ENCODE peak calls at places on chromosomes 1 and 21, in six cellular contexts. One of them, this sample, is unnamed.

GRCh38 chr1:184433928-184434502 is 47.2 kb downstream of the C1orf21 start:
- DNase-seq in stomach: no peak
- DNase-seq in tibial artery: no peak
- DNase-seq in colonic mucosa: no peak
- DNase-seq in upper lobe of right lung: no peak
- DNase-seq in NB4: no peak
- DNase-seq in this sample: no peak

GRCh38 chr1:97502360-97502759 is 418.5 kb downstream of the DPYD start:
- DNase-seq in stomach: no peak
- DNase-seq in tibial artery: no peak
- DNase-seq in colonic mucosa: no peak
- DNase-seq in upper lobe of right lung: no peak
- DNase-seq in NB4: no peak
- DNase-seq in this sample: no peak

GRCh38 chr1:32356478-32356877 is 5.8 kb downstream of the FAM229A start:
- DNase-seq in stomach: no peak
- DNase-seq in tibial artery: no peak
- DNase-seq in colonic mucosa: no peak
- DNase-seq in upper lobe of right lung: no peak
- DNase-seq in NB4: no peak
- DNase-seq in this sample: no peak

GRCh38 chr21:44556879-44557278 is 1.7 kb downstream of the KRTAP10-3 start:
- DNase-seq in stomach: no peak
- DNase-seq in tibial artery: no peak
- DNase-seq in colonic mucosa: no peak
- DNase-seq in upper lobe of right lung: no peak
- DNase-seq in NB4: peak
- DNase-seq in this sample: no peak

GRCh38 chr1:113874017-113874879 is 2.7 kb upstream of the PTPN22 start:
- DNase-seq in stomach: no peak
- DNase-seq in tibial artery: no peak
- DNase-seq in colonic mucosa: peak
- DNase-seq in upper lobe of right lung: no peak
- DNase-seq in NB4: peak
- DNase-seq in this sample: no peak

GRCh38 chr1:206658264-206658980 is 23.1 kb downstream of the DYRK3 start:
- DNase-seq in stomach: peak
- DNase-seq in tibial artery: no peak
- DNase-seq in colonic mucosa: no peak
- DNase-seq in upper lobe of right lung: peak
- DNase-seq in NB4: peak
- DNase-seq in this sample: no peak

GRCh38 chr1:31663622-31664452 is 19.2 kb upstream of the PEF1 start:
- DNase-seq in stomach: peak
- DNase-seq in tibial artery: no peak
- DNase-seq in colonic mucosa: peak
- DNase-seq in upper lobe of right lung: peak
- DNase-seq in NB4: peak
- DNase-seq in this sample: peak

GRCh38 chr1:42529724-42530161 is 66.7 kb downstream of the CCDC30 start:
- DNase-seq in stomach: no peak
- DNase-seq in tibial artery: no peak
- DNase-seq in colonic mucosa: no peak
- DNase-seq in upper lobe of right lung: no peak
- DNase-seq in NB4: no peak
- DNase-seq in this sample: no peak

GRCh38 chr1:7232441-7232840 is 447.2 kb downstream of the CAMTA1 start:
- DNase-seq in stomach: no peak
- DNase-seq in tibial artery: no peak
- DNase-seq in colonic mucosa: no peak
- DNase-seq in upper lobe of right lung: no peak
- DNase-seq in NB4: no peak
- DNase-seq in this sample: no peak

GRCh38 chr1:78177708-78178270 is 132.0 kb downstream of the GIPC2 start:
- DNase-seq in stomach: no peak
- DNase-seq in tibial artery: no peak
- DNase-seq in colonic mucosa: no peak
- DNase-seq in upper lobe of right lung: no peak
- DNase-seq in NB4: no peak
- DNase-seq in this sample: no peak

GRCh38 chr1:66925944-66926343 is 1.2 kb downstream of the MIER1 start:
- DNase-seq in stomach: no peak
- DNase-seq in tibial artery: no peak
- DNase-seq in colonic mucosa: peak
- DNase-seq in upper lobe of right lung: no peak
- DNase-seq in NB4: peak
- DNase-seq in this sample: no peak

GRCh38 chr1:202551683-202552082 is 158.6 kb downstream of the SYT2 start:
- DNase-seq in stomach: no peak
- DNase-seq in tibial artery: no peak
- DNase-seq in colonic mucosa: no peak
- DNase-seq in upper lobe of right lung: no peak
- DNase-seq in NB4: no peak
- DNase-seq in this sample: no peak

GRCh38 chr1:169834869-169835268 is 40.2 kb upstream of the METTL18 start:
- DNase-seq in stomach: no peak
- DNase-seq in tibial artery: no peak
- DNase-seq in colonic mucosa: no peak
- DNase-seq in upper lobe of right lung: no peak
- DNase-seq in NB4: no peak
- DNase-seq in this sample: no peak

GRCh38 chr1:217274927-217275616 is 355.8 kb downstream of the GPATCH2 start:
- DNase-seq in stomach: no peak
- DNase-seq in tibial artery: no peak
- DNase-seq in colonic mucosa: no peak
- DNase-seq in upper lobe of right lung: no peak
- DNase-seq in NB4: no peak
- DNase-seq in this sample: no peak

GRCh38 chr1:175814885-175815284 is 71.5 kb upstream of the TNR start:
- DNase-seq in stomach: no peak
- DNase-seq in tibial artery: no peak
- DNase-seq in colonic mucosa: no peak
- DNase-seq in upper lobe of right lung: no peak
- DNase-seq in NB4: no peak
- DNase-seq in this sample: no peak

GRCh38 chr1:156100205-156100995 is 14.1 kb upstream of the LMNA start:
- DNase-seq in stomach: no peak
- DNase-seq in tibial artery: no peak
- DNase-seq in colonic mucosa: no peak
- DNase-seq in upper lobe of right lung: no peak
- DNase-seq in NB4: no peak
- DNase-seq in this sample: no peak

GRCh38 chr1:84271452-84272273 is 29.8 kb upstream of the SAMD13 start:
- DNase-seq in stomach: peak
- DNase-seq in tibial artery: no peak
- DNase-seq in colonic mucosa: peak
- DNase-seq in upper lobe of right lung: no peak
- DNase-seq in NB4: peak
- DNase-seq in this sample: no peak

GRCh38 chr1:216614011-216614934 is 109.0 kb downstream of the ESRRG start:
- DNase-seq in stomach: no peak
- DNase-seq in tibial artery: no peak
- DNase-seq in colonic mucosa: no peak
- DNase-seq in upper lobe of right lung: no peak
- DNase-seq in NB4: no peak
- DNase-seq in this sample: no peak

GRCh38 chr1:118202076-118202608 is 17.1 kb upstream of the SPAG17 start:
- DNase-seq in stomach: no peak
- DNase-seq in tibial artery: no peak
- DNase-seq in colonic mucosa: no peak
- DNase-seq in upper lobe of right lung: no peak
- DNase-seq in NB4: no peak
- DNase-seq in this sample: no peak

GRCh38 chr1:17405898-17406759 is 33.3 kb downstream of the RCC2 start:
- DNase-seq in stomach: peak
- DNase-seq in tibial artery: no peak
- DNase-seq in colonic mucosa: peak
- DNase-seq in upper lobe of right lung: peak
- DNase-seq in NB4: peak
- DNase-seq in this sample: peak

GRCh38 chr1:20505488-20505887 is 2.5 kb downstream of the MUL1 start:
- DNase-seq in stomach: no peak
- DNase-seq in tibial artery: no peak
- DNase-seq in colonic mucosa: no peak
- DNase-seq in upper lobe of right lung: no peak
- DNase-seq in NB4: no peak
- DNase-seq in this sample: no peak

GRCh38 chr1:3504823-3505155 is 50.3 kb downstream of the ARHGEF16 start:
- DNase-seq in stomach: no peak
- DNase-seq in tibial artery: peak
- DNase-seq in colonic mucosa: no peak
- DNase-seq in upper lobe of right lung: no peak
- DNase-seq in NB4: no peak
- DNase-seq in this sample: no peak

GRCh38 chr1:214451591-214451990 is 99.8 kb downstream of the PTPN14 start:
- DNase-seq in stomach: no peak
- DNase-seq in tibial artery: no peak
- DNase-seq in colonic mucosa: no peak
- DNase-seq in upper lobe of right lung: no peak
- DNase-seq in NB4: no peak
- DNase-seq in this sample: no peak

GRCh38 chr1:214453109-214453722 is 98.2 kb downstream of the PTPN14 start:
- DNase-seq in stomach: no peak
- DNase-seq in tibial artery: no peak
- DNase-seq in colonic mucosa: no peak
- DNase-seq in upper lobe of right lung: no peak
- DNase-seq in NB4: no peak
- DNase-seq in this sample: no peak

GRCh38 chr1:214452152-214452806 is 99.1 kb downstream of the PTPN14 start:
- DNase-seq in stomach: no peak
- DNase-seq in tibial artery: no peak
- DNase-seq in colonic mucosa: no peak
- DNase-seq in upper lobe of right lung: no peak
- DNase-seq in NB4: no peak
- DNase-seq in this sample: no peak

GRCh38 chr1:214455971-214456867 is 95.2 kb downstream of the PTPN14 start:
- DNase-seq in stomach: no peak
- DNase-seq in tibial artery: no peak
- DNase-seq in colonic mucosa: no peak
- DNase-seq in upper lobe of right lung: no peak
- DNase-seq in NB4: no peak
- DNase-seq in this sample: no peak

GRCh38 chr1:214454619-214455396 is 96.6 kb downstream of the PTPN14 start:
- DNase-seq in stomach: no peak
- DNase-seq in tibial artery: no peak
- DNase-seq in colonic mucosa: no peak
- DNase-seq in upper lobe of right lung: no peak
- DNase-seq in NB4: peak
- DNase-seq in this sample: no peak
- TF ChIP-seq CTCF in stomach: no peak
- TF ChIP-seq CTCF in tibial artery: no peak
- TF ChIP-seq CTCF in colonic mucosa: no peak
- TF ChIP-seq CTCF in upper lobe of right lung: no peak
- TF ChIP-seq CTCF in NB4: no peak
- TF ChIP-seq CTCF in this sample: no peak

GRCh38 chr1:115089443-115090340 is at the start of gene TSPAN2:
- DNase-seq in stomach: peak
- DNase-seq in tibial artery: peak
- DNase-seq in colonic mucosa: peak
- DNase-seq in upper lobe of right lung: peak
- DNase-seq in NB4: peak
- DNase-seq in this sample: no peak
- TF ChIP-seq CTCF in stomach: no peak
- TF ChIP-seq CTCF in tibial artery: peak
- TF ChIP-seq CTCF in colonic mucosa: no peak
- TF ChIP-seq CTCF in upper lobe of right lung: peak
- TF ChIP-seq CTCF in NB4: no peak
- TF ChIP-seq CTCF in this sample: no peak

GRCh38 chr1:56410405-56410804 is 169.0 kb downstream of the PLPP3 start:
- DNase-seq in stomach: no peak
- DNase-seq in tibial artery: no peak
- DNase-seq in colonic mucosa: no peak
- DNase-seq in upper lobe of right lung: no peak
- DNase-seq in NB4: no peak
- DNase-seq in this sample: no peak

GRCh38 chr1:56406821-56407220 is 172.5 kb downstream of the PLPP3 start:
- DNase-seq in stomach: no peak
- DNase-seq in tibial artery: no peak
- DNase-seq in colonic mucosa: no peak
- DNase-seq in upper lobe of right lung: no peak
- DNase-seq in NB4: no peak
- DNase-seq in this sample: no peak

GRCh38 chr1:56411484-56412180 is 167.7 kb downstream of the PLPP3 start:
- DNase-seq in stomach: no peak
- DNase-seq in tibial artery: peak
- DNase-seq in colonic mucosa: no peak
- DNase-seq in upper lobe of right lung: no peak
- DNase-seq in NB4: no peak
- DNase-seq in this sample: no peak

GRCh38 chr1:56411021-56411420 is 168.3 kb downstream of the PLPP3 start:
- DNase-seq in stomach: no peak
- DNase-seq in tibial artery: no peak
- DNase-seq in colonic mucosa: no peak
- DNase-seq in upper lobe of right lung: no peak
- DNase-seq in NB4: no peak
- DNase-seq in this sample: no peak

DNA sequence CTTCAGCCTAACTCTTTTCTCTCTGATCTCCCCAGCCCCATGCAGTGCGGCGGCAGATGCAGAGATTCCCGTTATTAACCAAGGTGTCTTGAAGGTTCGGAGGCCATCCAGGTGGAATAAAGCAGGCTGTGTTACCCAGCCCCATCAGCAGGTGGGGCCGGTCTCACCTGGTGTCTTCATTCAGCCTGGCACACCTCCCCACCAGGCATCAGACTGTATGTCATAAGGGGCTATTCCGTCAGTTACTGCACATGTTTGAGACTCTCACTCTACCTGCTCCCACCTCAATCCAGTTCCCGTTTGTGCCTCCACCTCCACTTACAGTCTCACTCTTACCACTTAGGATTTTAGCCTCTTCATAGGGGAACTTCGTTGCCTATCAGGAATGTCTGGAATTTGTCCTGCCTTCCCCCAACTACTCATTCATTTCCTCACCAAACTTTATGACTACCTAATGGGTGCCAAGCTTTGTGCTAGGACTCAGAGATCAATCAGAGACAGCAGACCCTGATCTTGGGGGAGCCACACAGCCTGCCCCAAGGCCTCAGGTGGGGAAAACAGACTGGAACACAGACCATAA is 170.2 kb downstream of the PLPP3 start:
- DNase-seq in stomach: peak
- DNase-seq in tibial artery: no peak
- DNase-seq in colonic mucosa: peak
- DNase-seq in upper lobe of right lung: peak
- DNase-seq in NB4: peak
- DNase-seq in this sample: no peak
- TF ChIP-seq CTCF in stomach: peak
- TF ChIP-seq CTCF in tibial artery: no peak
- TF ChIP-seq CTCF in colonic mucosa: peak
- TF ChIP-seq CTCF in upper lobe of right lung: peak
- TF ChIP-seq CTCF in NB4: peak
- TF ChIP-seq CTCF in this sample: no peak

GRCh38 chr1:147840909-147841308 is 61.7 kb upstream of the GJA8 start:
- DNase-seq in stomach: no peak
- DNase-seq in tibial artery: no peak
- DNase-seq in colonic mucosa: no peak
- DNase-seq in upper lobe of right lung: no peak
- DNase-seq in NB4: peak
- DNase-seq in this sample: no peak
- TF ChIP-seq CTCF in stomach: no peak
- TF ChIP-seq CTCF in tibial artery: no peak
- TF ChIP-seq CTCF in colonic mucosa: no peak
- TF ChIP-seq CTCF in upper lobe of right lung: no peak
- TF ChIP-seq CTCF in NB4: peak
- TF ChIP-seq CTCF in this sample: no peak

This sample was measured in ovary.